ENCODE peak calls at places on chromosomes 16 and 17, in four cellular contexts. W, J, Y and U are unnamed samples.

GRCh38 chr17:20022701-20023100 is 13.5 kb downstream of the SPECC1 start:
- DNase-seq in W (no peak), J (no peak), Y (no peak), U (peak; percentile 58)

GRCh38 chr17:73648974-73649373 is 4.7 kb upstream of the SDK2 start:
- DNase-seq in W (no peak), J (no peak), Y (no peak), U (no peak)

GRCh38 chr17:30271102-30271501 is 20.6 kb downstream of the BLMH start:
- DNase-seq in W (no peak), J (no peak), Y (no peak), U (no peak)

GRCh38 chr17:82117139-82118090 is 19.4 kb upstream of the FASN start:
- DNase-seq in W (no peak), J (no peak), Y (no peak), U (no peak)

GRCh38 chr16:66476328-66477027 is 49.4 kb downstream of the BEAN1 start:
- DNase-seq in W (no peak), J (no peak), Y (no peak), U (no peak)

GRCh38 chr17:66494023-66494803 is 191.8 kb downstream of the PRKCA start:
- DNase-seq in W (no peak), J (no peak), Y (no peak), U (no peak)

GRCh38 chr16:84143784-84144199 is 1.2 kb downstream of the HSDL1 start:
- DNase-seq in W (no peak), J (no peak), Y (peak; percentile 21), U (no peak)

GRCh38 chr16:56944954-56945839 is 13.3 kb downstream of the HERPUD1 start:
- DNase-seq in W (no peak), J (peak; percentile 64), Y (peak; percentile 57), U (no peak)

GRCh38 chr16:70577256-70577698 is 53.7 kb downstream of the SF3B3 start:
- DNase-seq in W (no peak), J (peak; percentile 71), Y (no peak), U (peak; percentile 91)

GRCh38 chr17:33436321-33436720 is 143.2 kb upstream of the ASIC2 start:
- DNase-seq in W (no peak), J (no peak), Y (no peak), U (no peak)

GRCh38 chr17:50028207-50029120 is 27.4 kb upstream of the ITGA3 start:
- DNase-seq in W (no peak), J (peak; percentile 95), Y (no peak), U (peak; percentile 56)

GRCh38 chr16:56547120-56547948 is 17.5 kb upstream of the MT4 start:
- DNase-seq in W (no peak), J (peak; percentile 16), Y (no peak), U (no peak)

GRCh38 chr17:56880571-56880970 is 33.3 kb downstream of the TRIM25 start:
- DNase-seq in W (no peak), J (no peak), Y (no peak), U (no peak)

GRCh38 chr17:44738214-44738906 is 20.4 kb upstream of the ADAM11 start:
- DNase-seq in W (no peak), J (no peak), Y (no peak), U (no peak)

GRCh38 chr16:74480150-74481029 is 59.1 kb upstream of the CLEC18B start:
- DNase-seq in W (peak; percentile 13), J (peak; percentile 80), Y (no peak), U (no peak)

DNA sequence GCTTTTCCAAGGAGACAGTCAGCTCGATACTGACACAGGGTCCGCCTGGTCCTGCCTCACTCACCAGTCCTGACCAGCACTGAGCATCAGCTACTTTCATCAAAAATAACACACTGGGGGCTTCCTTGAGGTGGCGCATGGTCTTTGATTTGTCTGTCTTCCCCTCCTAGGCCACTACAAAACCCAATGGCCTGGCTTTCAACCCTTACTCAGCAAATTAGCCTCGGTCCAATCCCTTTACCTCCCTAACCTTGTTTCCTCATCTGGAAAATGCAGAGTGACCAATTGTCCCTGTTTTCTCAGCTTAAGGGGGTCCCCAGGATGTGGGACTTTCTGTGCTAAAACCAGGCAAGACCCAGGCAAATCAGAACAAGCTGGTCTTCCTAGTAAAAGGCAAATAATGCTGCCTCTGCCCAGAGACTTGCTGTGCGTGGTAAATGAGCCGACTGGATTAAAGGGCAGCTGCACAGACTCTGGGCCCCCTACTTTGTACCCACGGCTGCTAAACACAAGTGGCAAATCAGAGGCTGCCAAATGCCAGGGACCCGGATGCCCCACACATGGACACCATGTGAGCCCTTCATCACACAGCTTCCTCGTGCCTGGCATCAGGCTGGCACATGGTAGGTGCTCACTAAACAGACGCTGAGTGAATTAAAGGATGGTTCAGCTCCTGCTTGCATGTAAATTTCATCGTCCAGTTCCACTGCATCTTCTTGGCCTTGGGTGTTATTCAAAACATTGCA is 31.2 kb upstream of the CMIP start:
- DNase-seq in W (no peak), J (no peak), Y (no peak), U (no peak)
- H3K27ac ChIP-seq in W (no peak overlapping the region), J (no peak overlapping the region), Y (no peak overlapping the region), U (no peak overlapping the region)

GRCh38 chr16:11670171-11671131 is 2.2 kb downstream of the SNN start:
- DNase-seq in W (no peak), J (no peak), Y (no peak), U (no peak)

GRCh38 chr16:11672206-11673090 is 4.2 kb downstream of the SNN start:
- DNase-seq in W (peak; percentile 60), J (no peak), Y (no peak), U (no peak)

GRCh38 chr16:11669380-11670146 is 1.3 kb downstream of the SNN start:
- DNase-seq in W (peak; percentile 61), J (no peak), Y (no peak), U (peak; percentile 79)

GRCh38 chr16:11671676-11672075 is 3.4 kb downstream of the SNN start:
- DNase-seq in W (no peak), J (no peak), Y (no peak), U (no peak)

DNA sequence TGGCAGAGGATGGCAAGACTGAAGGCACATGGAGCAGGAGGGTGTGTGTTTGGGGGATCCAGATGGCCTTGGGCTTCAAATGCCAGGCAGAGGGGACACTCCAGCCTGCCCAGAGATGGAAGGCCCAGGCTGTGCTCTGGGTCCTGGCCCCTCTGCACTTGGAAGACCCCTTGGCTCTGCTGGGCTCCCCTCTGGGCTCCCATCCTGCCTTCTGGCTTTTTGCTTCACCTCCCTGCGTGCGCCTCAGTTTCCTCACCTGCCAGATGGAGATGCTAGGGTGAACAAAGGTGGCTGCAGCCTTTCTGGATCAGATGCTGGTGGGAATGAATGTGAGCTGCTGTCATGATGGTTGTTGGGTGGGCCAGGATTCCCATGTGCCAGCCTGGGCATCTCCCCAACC is 3.0 kb downstream of the SNN start:
- DNase-seq in W (no peak), J (no peak), Y (no peak), U (no peak)
- H3K4me1 ChIP-seq in W (peaks cover 58% of the 10 kb centered on the region), J (no peaks in the 10 kb centered on the region), Y (peaks cover 65% of the 10 kb centered on the region), U (peaks cover 59% of the 10 kb centered on the region)

GRCh38 chr17:37446027-37446426 is 39.3 kb downstream of the TADA2A start:
- DNase-seq in W (no peak), J (peak; percentile 22), Y (no peak), U (no peak)
- H3K27ac ChIP-seq in W (no peak overlapping the region), J (peak overlapping the region; percentile 81), Y (no peak overlapping the region), U (no peak overlapping the region)

GRCh38 chr16:15648135-15648730 is 1.8 kb upstream of the NDE1 start:
- DNase-seq in W (no peak), J (no peak), Y (no peak), U (no peak)
- H3K4me1 ChIP-seq in W (peaks cover 12% of the 10 kb centered on the region), J (peaks cover 33% of the 10 kb centered on the region), Y (peaks cover 14% of the 10 kb centered on the region), U (peaks cover 24% of the 10 kb centered on the region)

GRCh38 chr17:2017274-2017941 is 7.7 kb downstream of the RTN4RL1 start:
- DNase-seq in W (no peak), J (no peak), Y (no peak), U (no peak)
- H3K27ac ChIP-seq in W (no peak overlapping the region), J (no peak overlapping the region), Y (no peak overlapping the region), U (no peak overlapping the region)

GRCh38 chr17:2051388-2052237 is 3.3 kb upstream of the HIC1 start:
- DNase-seq in W (no peak), J (no peak), Y (no peak), U (no peak)

GRCh38 chr17:2049333-2050245 is 5.3 kb upstream of the HIC1 start:
- DNase-seq in W (peak; percentile 90), J (peak; percentile 87), Y (peak; percentile 90), U (peak; percentile 90)

GRCh38 chr17:2050871-2051387 is 4.0 kb upstream of the HIC1 start:
- DNase-seq in W (no peak), J (no peak), Y (no peak), U (no peak)

GRCh38 chr17:2048805-2049204 is 6.1 kb upstream of the HIC1 start:
- DNase-seq in W (no peak), J (no peak), Y (no peak), U (no peak)

DNA sequence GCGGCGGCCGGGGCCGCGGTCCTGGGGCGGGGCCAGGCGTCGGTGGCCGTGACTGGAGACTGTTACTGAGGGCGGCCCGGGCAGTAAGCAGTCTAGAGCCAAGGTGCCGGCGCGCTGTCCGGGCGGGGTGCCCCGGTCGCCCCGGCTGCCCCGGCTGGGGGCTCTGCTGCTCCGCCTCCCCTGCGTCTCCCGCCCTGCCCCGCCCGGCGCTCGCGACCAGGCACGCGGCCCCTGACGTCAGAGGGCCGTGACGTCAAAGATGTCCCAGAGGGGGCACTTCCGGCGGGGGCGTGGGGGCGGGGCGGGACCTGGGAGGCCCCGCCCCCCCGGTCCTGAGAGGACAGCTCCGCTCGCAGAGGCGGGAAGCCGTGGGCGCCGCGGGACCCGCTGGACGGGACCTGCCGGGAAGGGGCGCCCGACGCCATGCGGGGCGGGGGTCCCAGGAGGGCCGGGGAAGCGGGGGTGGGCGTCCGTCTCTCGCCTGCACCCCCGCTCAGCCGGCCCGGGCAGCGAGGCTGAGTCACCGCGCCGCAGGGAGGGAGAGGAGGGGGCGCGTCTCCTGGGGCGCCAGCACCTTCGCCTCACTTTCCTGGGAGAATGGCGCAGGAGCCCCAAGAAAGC is 4.5 kb upstream of the HIC1 start:
- DNase-seq in W (no peak), J (peak; percentile 55), Y (peak; percentile 69), U (no peak)
- H3K4me1 ChIP-seq in W (peaks cover 18% of the 10 kb centered on the region), J (peaks cover 14% of the 10 kb centered on the region), Y (peaks cover 47% of the 10 kb centered on the region), U (peaks cover 52% of the 10 kb centered on the region)

DNA sequence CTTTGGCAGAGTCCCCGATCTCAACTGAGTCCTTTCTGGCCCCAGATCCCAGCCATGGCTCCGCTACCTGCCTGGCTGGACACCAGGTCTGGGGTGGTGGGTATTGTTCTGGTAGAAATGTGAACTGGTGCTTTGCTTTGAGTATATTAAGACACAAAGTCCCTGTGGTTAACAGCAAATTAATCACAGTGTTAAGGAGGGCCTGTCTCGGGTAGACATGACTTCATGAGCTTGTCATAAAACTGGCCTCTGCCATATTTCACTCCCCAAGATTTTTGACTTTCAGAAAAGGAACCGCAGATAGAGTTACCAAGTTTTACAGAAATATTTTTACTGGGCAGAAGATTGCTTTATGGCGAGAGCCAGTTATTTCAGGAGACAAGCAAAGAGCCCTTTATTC is 19.5 kb downstream of the NKD1 start:
- DNase-seq in W (no peak), J (no peak), Y (no peak), U (no peak)
- H3K27ac ChIP-seq in W (no peak overlapping the region), J (no peak overlapping the region), Y (no peak overlapping the region), U (peak overlapping the region; percentile 75)

GRCh38 chr17:47721725-47722124 is 11.3 kb upstream of the TBX21 start:
- DNase-seq in W (no peak), J (no peak), Y (no peak), U (no peak)
- H3K4me1 ChIP-seq in W (peaks cover 6% of the 10 kb centered on the region), J (peaks cover 45% of the 10 kb centered on the region), Y (peaks cover 8% of the 10 kb centered on the region), U (peaks cover 13% of the 10 kb centered on the region)

DNA sequence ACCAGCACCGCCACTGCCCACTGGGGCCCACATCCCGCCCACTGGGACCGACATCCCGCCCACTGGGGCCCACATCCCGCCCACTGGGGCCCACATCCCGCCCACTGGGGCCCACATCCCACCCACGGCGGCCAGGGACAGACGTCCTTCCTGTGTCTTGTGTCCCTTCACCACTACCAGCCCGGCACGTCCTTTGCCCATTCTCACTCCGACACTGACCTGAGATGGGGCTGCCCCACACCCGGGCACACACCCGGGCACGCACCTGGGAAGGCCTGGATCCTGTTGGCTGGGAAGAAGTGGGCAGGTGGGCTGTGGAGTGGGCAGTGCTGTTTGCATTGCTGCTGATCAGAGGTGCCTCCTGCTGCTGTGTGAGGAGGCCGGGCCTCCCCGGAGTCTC is 28.4 kb upstream of the GNG13 start:
- DNase-seq in W (no peak), J (no peak), Y (no peak), U (no peak)
- H3K27ac ChIP-seq in W (no peak overlapping the region), J (no peak overlapping the region), Y (no peak overlapping the region), U (no peak overlapping the region)